ENCODE peak calls at places on chromosomes 13 and 19, in nine cellular contexts. O, I, U, K, N, L, M, S and E are unnamed samples.

GRCh38 chr13:79522583-79522982 is 41.6 kb downstream of the NDFIP2 start:
- DNase-seq in I (no peak), S (peak), K (no peak), N (no peak), U (no peak), L (no peak), M (no peak), O (no peak), E (no peak)

GRCh38 chr13:39490136-39490535 is 112.9 kb downstream of the LHFPL6 start:
- DNase-seq in L (no peak), M (no peak), N (no peak), K (no peak), O (no peak), U (no peak), I (no peak), S (no peak), E (no peak)

GRCh38 chr13:99425485-99426341 is 75.6 kb upstream of the TM9SF2 start:
- DNase-seq in O (no peak), I (no peak), U (no peak), S (no peak), L (no peak), K (peak), N (no peak), M (no peak), E (no peak)

GRCh38 chr19:56637976-56638555 is 4.9 kb upstream of the SMIM17 start:
- DNase-seq in S (peak), I (peak), N (peak), L (no peak), U (no peak), O (no peak), M (peak), K (peak), E (no peak)

GRCh38 chr13:108272333-108272732 is 2.8 kb downstream of the TNFSF13B start:
- DNase-seq in K (no peak), L (no peak), M (no peak), O (no peak), S (no peak), U (no peak), N (no peak), I (no peak), E (no peak)

GRCh38 chr13:101916108-101916757 is 463.8 kb downstream of the ITGBL1 start:
- DNase-seq in U (no peak), N (no peak), O (no peak), K (peak), M (no peak), S (no peak), I (no peak), L (no peak), E (no peak)

GRCh38 chr13:109985871-109986270 is 199.5 kb upstream of the IRS2 start:
- DNase-seq in L (no peak), N (no peak), U (no peak), O (no peak), S (no peak), M (no peak), I (no peak), K (no peak), E (no peak)

GRCh38 chr13:111956261-111957151 is 110.4 kb upstream of the SOX1 start:
- DNase-seq in U (no peak), O (no peak), L (no peak), K (no peak), I (no peak), S (no peak), N (no peak), M (no peak), E (no peak)

GRCh38 chr19:8610041-8610927 is at the start of gene ADAMTS10:
- DNase-seq in N (no peak), L (peak), I (no peak), S (no peak), M (no peak), O (no peak), U (no peak), K (peak), E (no peak)

GRCh38 chr13:102707465-102707864 is 12.6 kb upstream of the METTL21C start:
- DNase-seq in L (no peak), K (no peak), M (no peak), N (no peak), S (peak), U (peak), O (peak), I (no peak), E (no peak)